ENCODE peak calls at places on chromosomes 5 and 9, in eight cellular contexts. M, Z, K, Y, N, H, C and Q are unnamed samples.

GRCh38 chr9:70113403-70114022 is 69.9 kb downstream of the MAMDC2 start:
- DNase-seq in H (peak), C (no peak), M (peak), K (no peak), N (peak), Y (no peak), Z (peak), Q (peak)

GRCh38 chr5:148393390-148393741 is 9.6 kb downstream of the FBXO38 start:
- DNase-seq in K (no peak), N (peak), Y (no peak), C (no peak), H (no peak), M (no peak), Z (peak), Q (no peak)

GRCh38 chr5:176596689-176597416 is 13.1 kb downstream of the GPRIN1 start:
- DNase-seq in C (peak), Y (peak), Z (no peak), M (peak), N (no peak), K (no peak), H (peak), Q (no peak)

GRCh38 chr9:138117101-138117750 is 239.6 kb downstream of the CACNA1B start:
- DNase-seq in Z (no peak), M (no peak), K (no peak), H (no peak), Y (no peak), C (no peak), N (no peak), Q (no peak)

GRCh38 chr5:76457685-76458491 is 54.8 kb downstream of the IQGAP2 start:
- DNase-seq in Y (no peak), N (no peak), H (no peak), C (no peak), K (no peak), M (no peak), Z (no peak), Q (no peak)

GRCh38 chr5:4862500-4862899 is 277.6 kb upstream of the ADAMTS16 start:
- DNase-seq in C (no peak), H (no peak), Z (peak), K (no peak), Y (no peak), M (no peak), N (peak), Q (no peak)

GRCh38 chr5:133848306-133848924 is 120.0 kb downstream of the C5orf15 start:
- DNase-seq in Z (no peak), Y (no peak), K (no peak), N (no peak), C (no peak), M (no peak), H (no peak), Q (peak)

GRCh38 chr9:14251146-14252071 is 62.5 kb downstream of the NFIB start:
- DNase-seq in K (peak), Z (no peak), N (peak), M (peak), H (no peak), C (no peak), Y (no peak), Q (peak)

GRCh38 chr5:158382473-158382872 is 523.5 kb upstream of the CLINT1 start:
- DNase-seq in N (peak), C (no peak), M (peak), K (no peak), Y (no peak), H (peak), Z (no peak), Q (peak)

GRCh38 chr5:78717674-78718073 is 69.1 kb upstream of the LHFPL2 start:
- DNase-seq in C (no peak), N (no peak), Z (no peak), Y (no peak), K (no peak), H (no peak), M (no peak), Q (no peak)

GRCh38 chr5:66830636-66831035 is 234.4 kb downstream of the MAST4 start:
- DNase-seq in H (no peak), Z (no peak), C (no peak), N (no peak), Y (no peak), K (no peak), M (no peak), Q (no peak)

GRCh38 chr9:123482295-123482970 is 126.4 kb downstream of the CRB2 start:
- DNase-seq in Z (no peak), H (no peak), N (no peak), K (no peak), C (no peak), M (peak), Y (no peak), Q (no peak)

GRCh38 chr9:81649475-81649874 is 39.9 kb downstream of the TLE1 start:
- DNase-seq in K (no peak), C (no peak), Y (no peak), M (no peak), H (no peak), N (no peak), Z (peak), Q (no peak)

GRCh38 chr9:86613943-86614342 is 259.7 kb upstream of the TUT7 start:
- DNase-seq in M (no peak), N (no peak), C (no peak), Y (no peak), Z (no peak), K (no peak), H (no peak), Q (no peak)

GRCh38 chr5:94870496-94871214 is 252.2 kb downstream of the SLF1 start:
- DNase-seq in K (no peak), H (no peak), Z (no peak), Y (no peak), C (no peak), M (no peak), N (no peak), Q (no peak)

GRCh38 chr9:82882133-82882532 is 180.8 kb downstream of the RASEF start:
- DNase-seq in H (no peak), M (no peak), C (no peak), Y (no peak), N (no peak), Z (no peak), K (no peak), Q (no peak)

GRCh38 chr5:57493034-57493433 is 10.4 kb upstream of the ACTBL2 start:
- DNase-seq in K (no peak), C (no peak), Z (no peak), H (no peak), M (no peak), N (no peak), Y (no peak), Q (no peak)

GRCh38 chr5:172731286-172732073 is 39.5 kb downstream of the DUSP1 start:
- DNase-seq in Y (no peak), C (no peak), M (no peak), H (no peak), N (no peak), K (no peak), Z (no peak), Q (peak)

GRCh38 chr5:59579101-59579885 is 314.2 kb downstream of the PDE4D start:
- DNase-seq in Z (no peak), N (no peak), K (no peak), Y (no peak), M (no peak), C (no peak), H (no peak), Q (no peak)

GRCh38 chr9:131651599-131651998 is 88.3 kb downstream of the RAPGEF1 start:
- DNase-seq in N (no peak), M (no peak), K (no peak), Z (no peak), Y (no peak), H (no peak), C (no peak), Q (no peak)

GRCh38 chr5:139130217-139130616 is 68.0 kb downstream of the SIL1 start:
- DNase-seq in N (no peak), M (no peak), K (no peak), H (no peak), C (no peak), Z (no peak), Y (no peak), Q (no peak)

GRCh38 chr9:135622415-135623020 is 16.8 kb downstream of the GLT6D1 start:
- DNase-seq in N (no peak), C (no peak), Y (no peak), K (no peak), H (no peak), M (no peak), Z (no peak), Q (no peak)

GRCh38 chr5:141707535-141707934 is 25.5 kb upstream of the ARAP3 start:
- DNase-seq in C (no peak), H (no peak), M (no peak), N (no peak), Y (no peak), K (no peak), Z (no peak), Q (no peak)

GRCh38 chr5:142053434-142054253 is 40.8 kb upstream of the GNPDA1 start:
- DNase-seq in K (no peak), N (peak), H (no peak), M (no peak), Z (no peak), Y (no peak), C (no peak), Q (no peak)

GRCh38 chr5:145978672-145979071 is 42.3 kb downstream of the SH3RF2 start:
- DNase-seq in M (peak), C (no peak), N (peak), Y (no peak), H (no peak), Z (no peak), K (no peak), Q (no peak)

GRCh38 chr5:178995341-178995690 is 196 bp upstream of the GRM6 start:
- DNase-seq in K (no peak), Y (no peak), N (no peak), M (no peak), Z (no peak), C (no peak), H (no peak), Q (no peak)

GRCh38 chr5:180598316-180598701 is 7.0 kb upstream of the SCGB3A1 start:
- DNase-seq in C (no peak), M (no peak), H (no peak), N (no peak), K (no peak), Y (no peak), Z (no peak), Q (peak)

GRCh38 chr9:2824564-2824963 is 19.3 kb downstream of the PUM3 start:
- DNase-seq in H (peak), C (no peak), M (no peak), N (peak), Z (no peak), K (no peak), Y (no peak), Q (no peak)

GRCh38 chr9:69919461-69920061 is 98.9 kb downstream of the CFAP95 start:
- DNase-seq in K (no peak), H (no peak), N (peak), C (no peak), Z (peak), Y (no peak), M (no peak), Q (no peak)

GRCh38 chr5:82924990-82925385 is 152.2 kb downstream of the TMEM167A start:
- DNase-seq in M (no peak), Y (no peak), H (no peak), C (no peak), N (no peak), Z (no peak), K (no peak), Q (no peak)

GRCh38 chr5:128402506-128402905 is 135.5 kb downstream of the FBN2 start:
- DNase-seq in M (no peak), K (no peak), C (no peak), H (no peak), Y (no peak), N (no peak), Z (no peak), Q (no peak)